ENCODE peak calls at places on chromosomes 3 and 15, in five cellular contexts. J, I, Q, Z and G are unnamed samples.

GRCh38 chr15:36251450-36251849 is 328.0 kb upstream of the CDIN1 start:
- DNase-seq in J (no peak), I (no peak), Q (no peak), Z (no peak), G (no peak)

GRCh38 chr3:45332901-45333407 is 55.4 kb upstream of the LARS2 start:
- DNase-seq in J (no peak), I (no peak), Q (no peak), Z (no peak), G (no peak)

GRCh38 chr15:49083471-49084284 is 37.4 kb upstream of the SECISBP2L start:
- DNase-seq in J (no peak), I (no peak), Q (peak), Z (no peak), G (no peak)

GRCh38 chr3:74469151-74469550 is 145.3 kb downstream of the CNTN3 start:
- DNase-seq in J (no peak), I (no peak), Q (no peak), Z (no peak), G (no peak)

GRCh38 chr3:73808862-73809509 is 184.2 kb upstream of the PDZRN3 start:
- DNase-seq in J (no peak), I (no peak), Q (no peak), Z (no peak), G (peak)

GRCh38 chr15:60591491-60592385 is 112.8 kb upstream of the ICE2 start:
- DNase-seq in J (peak), I (peak), Q (no peak), Z (peak), G (no peak)

GRCh38 chr15:75661041-75661778 is 13.5 kb downstream of the SNX33 start:
- DNase-seq in J (no peak), I (no peak), Q (peak), Z (no peak), G (peak)

GRCh38 chr3:90010341-90010740 is 902.9 kb downstream of the EPHA3 start:
- DNase-seq in J (no peak), I (no peak), Q (no peak), Z (no peak), G (peak)

GRCh38 chr15:98657721-98658120 is 9.4 kb downstream of the IGF1R start:
- DNase-seq in J (no peak), I (no peak), Q (no peak), Z (no peak), G (peak)

GRCh38 chr3:169453256-169454059 is 210.1 kb downstream of the MECOM start:
- DNase-seq in J (no peak), I (no peak), Q (no peak), Z (no peak), G (no peak)

GRCh38 chr15:66821307-66821706 is 119.3 kb downstream of the SMAD6 start:
- DNase-seq in J (no peak), I (no peak), Q (no peak), Z (no peak), G (no peak)

GRCh38 chr3:45567730-45568172 is 26.8 kb upstream of the LIMD1 start:
- DNase-seq in J (no peak), I (peak), Q (no peak), Z (no peak), G (no peak)